ENCODE peak calls at places on chromosomes 5 and 9, in ten cellular contexts. R is GM13977, Q is spleen, H is endothelial cell, N is upper lobe of left lung, Y is progenitor cell of endocrine pancreas, K is fibroblast of lung, T is psoas muscle, W is IMR-90, P is lower lobe of right lung. S is an unnamed sample.

GRCh38 chr5:69492391-69493234 is at the start of gene OCLN:
- DNase-seq in R (peak; percentile 89), Q (peak; percentile 78), H (peak; percentile 69), N (peak; percentile 93), Y (peak; percentile 91), K (peak; percentile 30), T (no peak), W (no peak), P (peak; percentile 82), S (no peak)

GRCh38 chr5:181190711-181191525 is 14.1 kb downstream of the TRIM7 start:
- DNase-seq in R (no peak), Q (peak; percentile 91), H (peak; percentile 62), N (peak; percentile 92), Y (peak; percentile 43), K (peak; percentile 59), T (peak; percentile 79), W (no peak), P (peak; percentile 68), S (no peak)

GRCh38 chr9:126069400-126069955 is 257.2 kb upstream of the MVB12B start:
- DNase-seq in R (no peak), Q (no peak), H (no peak), N (no peak), Y (no peak), K (no peak), T (no peak), W (no peak), P (no peak), S (no peak)

GRCh38 chr5:175162036-175162435 is 281.9 kb downstream of the DRD1 start:
- DNase-seq in R (no peak), Q (no peak), H (no peak), N (peak; percentile 1), Y (no peak), K (peak; percentile 2), T (no peak), W (no peak), P (no peak), S (no peak)

GRCh38 chr5:16713386-16713928 is 96.7 kb upstream of the RETREG1 start:
- DNase-seq in R (no peak), Q (no peak), H (peak; percentile 70), N (no peak), Y (peak; percentile 28), K (peak; percentile 69), T (no peak), W (peak; percentile 38), P (no peak), S (no peak)

GRCh38 chr5:174307656-174308271 is 262.3 kb downstream of the NSG2 start:
- DNase-seq in R (no peak), Q (no peak), H (no peak), N (peak; percentile 46), Y (peak; percentile 8), K (no peak), T (no peak), W (no peak), P (no peak), S (no peak)

GRCh38 chr9:28956111-28956880 is 1383.0 kb upstream of the C9orf72 start:
- DNase-seq in R (no peak), Q (no peak), H (no peak), N (no peak), Y (no peak), K (no peak), T (no peak), W (no peak), P (no peak), S (no peak)

GRCh38 chr9:69801994-69802393 is 18.6 kb upstream of the CFAP95 start:
- DNase-seq in R (no peak), Q (no peak), H (no peak), N (no peak), Y (no peak), K (no peak), T (no peak), W (peak; percentile 12), P (no peak), S (no peak)

GRCh38 chr5:157109744-157110143 is 900 bp upstream of the HAVCR2 start:
- DNase-seq in R (peak; percentile 50), Q (no peak), H (no peak), N (no peak), Y (no peak), K (no peak), T (no peak), W (no peak), P (no peak), S (no peak)

GRCh38 chr5:86644843-86645242 is 27.1 kb downstream of the COX7C start:
- DNase-seq in R (no peak), Q (peak; percentile 43), H (no peak), N (peak; percentile 1), Y (no peak), K (no peak), T (no peak), W (no peak), P (no peak), S (no peak)

GRCh38 chr5:126339215-126339805 is 83.9 kb upstream of the GRAMD2B start:
- DNase-seq in R (peak; percentile 54), Q (no peak), H (peak; percentile 36), N (no peak), Y (peak; percentile 18), K (peak; percentile 54), T (no peak), W (peak; percentile 75), P (no peak), S (no peak)
- TF ChIP-seq CTCF in R (peak; percentile 72), Q (peak; percentile 63), H (peak; percentile 97), N (peak; percentile 76), Y (peak; percentile 88), K (peak; percentile 75), T (peak; percentile 94), W (peak; percentile 86), P (peak; percentile 86), S (peak; percentile 88)

GRCh38 chr5:145233461-145233860 is 601.7 kb downstream of the PRELID2 start:
- DNase-seq in R (no peak), Q (no peak), H (no peak), N (no peak), Y (no peak), K (no peak), T (no peak), W (no peak), P (no peak), S (no peak)

GRCh38 chr5:145236127-145236526 is 599.0 kb downstream of the PRELID2 start:
- DNase-seq in R (no peak), Q (no peak), H (no peak), N (no peak), Y (no peak), K (peak; percentile 2), T (no peak), W (peak; percentile 68), P (no peak), S (no peak)

GRCh38 chr5:145236966-145237365 is 598.2 kb downstream of the PRELID2 start:
- DNase-seq in R (no peak), Q (no peak), H (no peak), N (no peak), Y (no peak), K (no peak), T (no peak), W (peak; percentile 17), P (no peak), S (no peak)

GRCh38 chr5:145243016-145243415 is 592.1 kb downstream of the PRELID2 start:
- DNase-seq in R (no peak), Q (no peak), H (no peak), N (no peak), Y (no peak), K (peak; percentile 6), T (no peak), W (no peak), P (no peak), S (no peak)

DNA sequence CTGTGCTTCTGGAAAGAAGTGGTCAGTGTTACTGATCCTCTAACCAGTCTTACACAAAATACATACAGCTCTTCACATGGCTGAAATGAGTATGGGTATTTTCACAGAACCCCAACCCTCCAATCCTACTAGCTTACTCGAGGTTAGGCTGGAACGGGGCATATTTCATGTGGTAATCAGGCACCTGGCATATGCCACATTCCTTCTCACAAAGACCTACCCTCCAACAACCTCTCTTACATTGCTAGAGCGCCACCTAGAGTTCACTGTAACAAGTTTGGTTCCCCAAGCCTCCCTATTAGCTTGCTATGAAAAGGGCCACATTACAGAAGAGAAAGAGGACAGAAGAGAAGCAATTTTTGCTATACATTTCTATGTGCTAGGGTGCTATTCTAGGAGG is 597.3 kb downstream of the PRELID2 start:
- DNase-seq in R (peak; percentile 7), Q (no peak), H (peak; percentile 69), N (no peak), Y (peak; percentile 34), K (peak; percentile 38), T (no peak), W (peak; percentile 24), P (no peak), S (no peak)
- TF ChIP-seq CTCF in R (peak; percentile 56), Q (no peak), H (peak; percentile 72), N (peak; percentile 34), Y (peak; percentile 72), K (peak; percentile 59), T (no peak), W (peak; percentile 44), P (peak; percentile 27), S (no peak)

DNA sequence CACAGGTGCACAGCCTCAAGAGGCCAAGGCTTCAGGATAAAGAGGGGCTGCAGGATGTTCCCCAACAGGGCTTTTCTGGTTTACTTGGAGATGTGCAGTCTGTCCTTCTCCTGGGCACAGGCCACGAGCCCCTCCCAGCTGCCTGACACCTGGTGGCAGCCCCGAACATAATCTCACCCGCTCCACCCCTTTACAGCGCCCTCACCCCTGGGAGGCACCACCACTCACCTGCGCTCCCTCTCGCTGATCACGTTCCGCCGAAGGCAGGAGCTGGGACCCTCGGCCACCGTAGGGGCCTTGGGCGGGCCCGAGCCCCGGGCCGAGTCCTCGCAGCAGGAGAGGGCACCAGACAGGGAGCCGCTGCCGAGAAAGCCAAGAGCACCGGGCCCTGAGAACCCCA is 514 bp downstream of the SOHLH1 start:
- DNase-seq in R (no peak), Q (no peak), H (no peak), N (no peak), Y (no peak), K (no peak), T (no peak), W (no peak), P (no peak), S (no peak)
- TF ChIP-seq CTCF in R (no peak), Q (no peak), H (no peak), N (no peak), Y (no peak), K (no peak), T (no peak), W (no peak), P (no peak), S (no peak)

DNA sequence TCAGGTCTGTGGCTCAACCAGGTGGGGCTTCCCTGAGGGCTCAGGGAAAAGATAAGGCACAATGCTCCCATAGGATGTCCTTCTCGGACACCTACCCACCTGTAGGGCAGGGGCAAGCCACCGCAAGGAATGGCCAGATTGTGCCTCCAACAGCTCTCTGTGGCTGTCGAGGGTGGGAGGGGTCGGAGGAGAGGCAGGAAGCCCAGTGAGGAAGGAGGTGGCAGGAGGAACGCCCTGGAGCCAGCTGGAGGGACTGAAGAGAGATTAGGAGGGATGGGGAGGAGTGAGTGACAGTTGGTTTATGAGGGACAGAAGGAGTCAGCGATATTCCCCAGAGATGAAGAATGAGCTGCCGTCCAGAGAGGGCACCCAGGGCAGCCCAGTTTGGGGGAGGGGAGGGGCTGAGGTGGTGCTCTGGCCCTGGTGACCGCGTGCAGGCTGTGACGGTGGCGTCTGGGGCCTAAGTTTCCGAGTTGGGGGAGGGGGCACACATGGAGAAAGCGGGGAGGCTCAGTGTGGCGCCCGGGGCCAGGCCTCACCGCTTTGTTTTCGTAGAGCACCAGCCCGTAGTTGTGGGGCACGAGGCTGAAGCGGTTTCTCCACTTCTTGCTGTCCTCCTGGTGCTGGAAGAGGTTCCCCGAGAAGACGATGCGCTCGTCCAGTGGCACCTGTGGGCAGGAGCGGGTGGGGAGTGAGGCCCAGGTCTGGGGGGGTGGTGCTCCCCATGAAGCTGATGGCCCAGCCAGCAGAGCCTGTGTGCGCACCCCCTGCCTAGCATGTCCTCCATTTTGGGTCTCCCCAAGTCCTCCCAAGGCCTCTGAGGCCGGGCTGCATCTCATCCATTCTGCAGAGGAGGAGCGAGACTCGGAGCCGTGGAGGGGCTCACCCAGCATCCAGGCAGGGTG is 75.6 kb downstream of the LRSAM1 start:
- DNase-seq in R (no peak), Q (no peak), H (no peak), N (peak; percentile 66), Y (no peak), K (no peak), T (no peak), W (no peak), P (no peak), S (no peak)
- TF ChIP-seq CTCF in R (no peak), Q (no peak), H (no peak), N (no peak), Y (no peak), K (no peak), T (no peak), W (no peak), P (no peak), S (no peak)